ENCODE peak calls at places on chromosomes 5 and 9, in six cellular contexts. U is K562, Y is PC-9, V is prostate gland, P is gastrocnemius medialis, A is GM12864. B is an unnamed sample.

GRCh38 chr5:79512692-79513518 is 1.0 kb downstream of the HOMER1 start:
- DNase-seq in U (peak; percentile 48), Y (peak; percentile 22), V (no peak), P (peak; percentile 50), A (no peak), B (no peak)

GRCh38 chr5:51159164-51159563 is 224.1 kb upstream of the ISL1 start:
- DNase-seq in U (no peak), Y (no peak), V (no peak), P (no peak), A (no peak), B (no peak)

GRCh38 chr5:144203750-144204596 is 33.3 kb downstream of the KCTD16 start:
- DNase-seq in U (peak; percentile 67), Y (peak; percentile 27), V (peak; percentile 30), P (no peak), A (no peak), B (no peak)

GRCh38 chr9:14563902-14564578 is 129.2 kb downstream of the ZDHHC21 start:
- DNase-seq in U (no peak), Y (no peak), V (no peak), P (no peak), A (no peak), B (no peak)

GRCh38 chr9:127923046-127923445 is 6.2 kb upstream of the ST6GALNAC4 start:
- DNase-seq in U (no peak), Y (no peak), V (no peak), P (no peak), A (no peak), B (no peak)

GRCh38 chr5:83527191-83527590 is 55.6 kb downstream of the VCAN start:
- DNase-seq in U (no peak), Y (no peak), V (no peak), P (no peak), A (no peak), B (no peak)

GRCh38 chr9:113809192-113809482 is 67.0 kb upstream of the ZNF618 start:
- DNase-seq in U (peak; percentile 4), Y (no peak), V (no peak), P (no peak), A (no peak), B (no peak)

GRCh38 chr9:112041536-112042243 is 133.4 kb downstream of the SUSD1 start:
- DNase-seq in U (no peak), Y (peak; percentile 96), V (no peak), P (peak; percentile 62), A (no peak), B (peak; percentile 100)

GRCh38 chr9:117526674-117527073 is 111.8 kb upstream of the ASTN2 start:
- DNase-seq in U (no peak), Y (no peak), V (no peak), P (no peak), A (no peak), B (no peak)

GRCh38 chr5:150434502-150434901 is 15.0 kb downstream of the RPS14 start:
- DNase-seq in U (no peak), Y (no peak), V (peak; percentile 59), P (no peak), A (no peak), B (no peak)

GRCh38 chr5:96714951-96715451 is 52.8 kb downstream of the CAST start:
- DNase-seq in U (peak; percentile 54), Y (peak; percentile 48), V (peak; percentile 58), P (peak; percentile 78), A (no peak), B (peak; percentile 51)

GRCh38 chr5:126868961-126869451 is 92.1 kb downstream of the LMNB1 start:
- DNase-seq in U (no peak), Y (no peak), V (no peak), P (no peak), A (no peak), B (no peak)

GRCh38 chr9:89740722-89741121 is 135.9 kb downstream of the GADD45G start:
- DNase-seq in U (no peak), Y (no peak), V (no peak), P (no peak), A (no peak), B (no peak)

GRCh38 chr9:123000371-123001068 is 32.9 kb upstream of the GPR21 start:
- DNase-seq in U (peak; percentile 21), Y (no peak), V (no peak), P (no peak), A (no peak), B (no peak)

GRCh38 chr5:132277971-132278964 is 15.9 kb upstream of the SLC22A4 start:
- DNase-seq in U (peak; percentile 90), Y (no peak), V (no peak), P (no peak), A (no peak), B (no peak)

GRCh38 chr5:67094476-67095300 is 101.9 kb downstream of the CD180 start:
- DNase-seq in U (no peak), Y (no peak), V (no peak), P (no peak), A (no peak), B (peak; percentile 13)

GRCh38 chr9:91777437-91777836 is 172.6 kb downstream of the ROR2 start:
- DNase-seq in U (no peak), Y (no peak), V (no peak), P (no peak), A (no peak), B (peak; percentile 61)

GRCh38 chr9:108991479-108991878 is 21.8 kb downstream of the CTNNAL1 start:
- DNase-seq in U (no peak), Y (no peak), V (no peak), P (no peak), A (no peak), B (no peak)

GRCh38 chr5:151033217-151033934 is 13.0 kb downstream of the GPX3 start:
- DNase-seq in U (no peak), Y (no peak), V (no peak), P (peak; percentile 45), A (no peak), B (no peak)

GRCh38 chr5:37777472-37778135 is 62.2 kb downstream of the GDNF start:
- DNase-seq in U (no peak), Y (no peak), V (no peak), P (no peak), A (no peak), B (no peak)
- H3K4me3 ChIP-seq in U (no peak overlapping the region), Y (no peak overlapping the region), V (no peak overlapping the region), P (no peak overlapping the region), A (no peak overlapping the region), B (no peak overlapping the region)

GRCh38 chr9:87601175-87601574 is 103.5 kb downstream of the DAPK1 start:
- DNase-seq in U (no peak), Y (peak; percentile 76), V (no peak), P (peak; percentile 20), A (no peak), B (no peak)

GRCh38 chr9:87602933-87603643 is 105.4 kb downstream of the DAPK1 start:
- DNase-seq in U (no peak), Y (no peak), V (no peak), P (no peak), A (no peak), B (no peak)

GRCh38 chr9:87601595-87601994 is 103.9 kb downstream of the DAPK1 start:
- DNase-seq in U (no peak), Y (no peak), V (no peak), P (no peak), A (no peak), B (no peak)

GRCh38 chr9:87597710-87598200 is 100.1 kb downstream of the DAPK1 start:
- DNase-seq in U (no peak), Y (no peak), V (no peak), P (no peak), A (no peak), B (no peak)

DNA sequence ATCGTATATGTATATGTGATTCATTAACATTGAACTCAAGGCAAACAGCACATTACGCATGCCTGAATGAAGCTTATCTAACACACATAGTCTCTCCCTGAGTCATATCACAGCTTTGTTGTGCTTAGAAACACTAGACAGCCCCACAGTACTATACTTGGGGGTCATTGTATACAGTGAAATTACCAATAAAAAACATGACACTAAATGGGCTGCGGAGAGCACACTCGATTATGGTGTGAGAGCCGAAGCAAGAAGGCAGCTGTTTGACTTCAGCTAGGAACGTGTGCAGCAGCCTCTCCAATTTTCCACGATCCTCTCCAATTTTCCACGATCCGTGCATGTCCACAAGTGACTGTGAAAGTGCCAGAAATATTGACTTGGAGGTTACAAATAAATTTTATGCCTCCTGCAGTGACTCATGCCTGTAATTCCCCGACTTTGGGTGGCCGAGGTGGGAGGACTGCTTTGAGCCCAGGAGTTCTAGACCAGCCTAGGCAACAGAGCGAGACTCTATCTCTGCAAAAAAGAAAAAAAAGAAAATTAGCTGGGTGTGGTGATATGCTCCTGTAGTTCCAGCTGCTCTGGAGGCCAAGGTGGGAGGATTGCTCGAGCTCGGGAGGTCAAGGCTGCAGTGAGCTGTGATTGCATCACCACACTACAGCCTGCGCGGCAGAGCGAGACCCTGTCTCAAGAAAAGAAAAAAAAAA is 102.4 kb downstream of the DAPK1 start:
- DNase-seq in U (peak; percentile 23), Y (peak; percentile 43), V (no peak), P (no peak), A (no peak), B (peak; percentile 61)
- H3K4me3 ChIP-seq in U (no peak overlapping the region), Y (peak overlapping the region; percentile 22), V (no peak overlapping the region), P (no peak overlapping the region), A (no peak overlapping the region), B (no peak overlapping the region)

DNA sequence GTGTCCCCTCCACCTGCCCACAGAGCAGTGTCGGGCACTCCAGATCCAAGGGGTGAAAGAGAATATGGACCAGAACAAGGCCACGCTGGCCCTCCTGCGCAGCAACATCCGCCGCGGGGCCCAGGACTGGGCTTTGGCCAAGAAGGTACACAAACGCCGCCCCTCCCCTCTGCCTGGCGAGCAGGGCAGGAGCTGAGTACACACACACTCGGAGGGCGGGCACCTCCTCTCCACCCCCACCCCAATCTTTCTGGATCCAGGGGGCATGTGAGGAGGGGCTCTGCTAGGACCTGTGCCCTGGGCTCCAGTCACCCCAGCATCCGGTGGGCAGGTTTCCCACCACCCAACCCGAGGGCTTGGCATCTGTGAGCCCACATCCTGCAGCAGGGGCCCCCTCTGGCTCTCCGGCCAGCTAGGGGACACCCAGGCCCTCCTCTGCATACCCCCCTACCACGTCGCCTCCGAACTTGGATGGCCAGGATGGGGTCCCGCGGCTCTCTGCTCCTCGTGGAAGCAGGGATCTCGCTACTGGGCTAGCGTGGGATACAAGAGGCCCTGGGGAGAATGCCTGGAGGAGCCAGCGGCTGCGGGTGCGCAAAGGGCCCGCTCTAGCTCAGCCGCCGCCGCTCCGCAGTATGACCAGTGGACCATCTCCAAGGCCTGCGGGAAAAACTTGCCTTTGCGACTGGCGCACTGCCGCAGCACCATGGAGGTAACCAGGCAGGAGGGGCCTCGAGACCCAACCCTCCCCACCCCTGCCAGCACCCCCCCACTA is 3.1 kb downstream of the CCDC183 start:
- DNase-seq in U (no peak), Y (no peak), V (peak; percentile 82), P (no peak), A (no peak), B (no peak)
- H3K4me3 ChIP-seq in U (peak overlapping the region; percentile 33), Y (peak overlapping the region; percentile 69), V (peak overlapping the region; percentile 27), P (no peak overlapping the region), A (peak overlapping the region; percentile 41), B (no peak overlapping the region)

GRCh38 chr9:17005085-17005484 is 129.8 kb upstream of the CNTLN start:
- DNase-seq in U (no peak), Y (peak; percentile 19), V (peak; percentile 21), P (peak; percentile 23), A (no peak), B (no peak)
- H3K4me3 ChIP-seq in U (no peak overlapping the region), Y (no peak overlapping the region), V (no peak overlapping the region), P (no peak overlapping the region), A (no peak overlapping the region), B (no peak overlapping the region)

B was measured in AG09309.